ENCODE peak calls at places on chromosomes 5 and 9, in nine cellular contexts. One of them, this sample, is unnamed.

GRCh38 chr5:96633820-96634219 is 28.4 kb upstream of the CAST start:
- DNase-seq in activated CD4-positive, alpha-beta T cell treated with anti-CD3 and anti-CD28 coated beads for 24 hours: no peak
- DNase-seq in NB4: no peak
- DNase-seq in germinal center: no peak
- DNase-seq in left ventricle myocardium inferior: no peak
- DNase-seq in foreskin fibroblast: peak
- DNase-seq in SJSA1: peak
- DNase-seq in AG20443: peak
- DNase-seq in MCF 10A: peak
- DNase-seq in this sample: no peak

GRCh38 chr5:77900691-77901090 is 124.6 kb upstream of the TBCA start:
- DNase-seq in activated CD4-positive, alpha-beta T cell treated with anti-CD3 and anti-CD28 coated beads for 24 hours: no peak
- DNase-seq in NB4: no peak
- DNase-seq in germinal center: no peak
- DNase-seq in left ventricle myocardium inferior: no peak
- DNase-seq in foreskin fibroblast: no peak
- DNase-seq in SJSA1: no peak
- DNase-seq in AG20443: no peak
- DNase-seq in MCF 10A: no peak
- DNase-seq in this sample: no peak

GRCh38 chr9:69380811-69381210 is 55.8 kb downstream of the ENTREP1 start:
- DNase-seq in activated CD4-positive, alpha-beta T cell treated with anti-CD3 and anti-CD28 coated beads for 24 hours: no peak
- DNase-seq in NB4: no peak
- DNase-seq in germinal center: no peak
- DNase-seq in left ventricle myocardium inferior: no peak
- DNase-seq in foreskin fibroblast: peak
- DNase-seq in SJSA1: no peak
- DNase-seq in AG20443: no peak
- DNase-seq in MCF 10A: no peak
- DNase-seq in this sample: no peak

GRCh38 chr5:127101533-127101932 is 28.2 kb upstream of the C5orf63 start:
- DNase-seq in activated CD4-positive, alpha-beta T cell treated with anti-CD3 and anti-CD28 coated beads for 24 hours: no peak
- DNase-seq in NB4: no peak
- DNase-seq in germinal center: no peak
- DNase-seq in left ventricle myocardium inferior: no peak
- DNase-seq in foreskin fibroblast: no peak
- DNase-seq in SJSA1: no peak
- DNase-seq in AG20443: no peak
- DNase-seq in MCF 10A: no peak
- DNase-seq in this sample: no peak

GRCh38 chr5:127206320-127207113 is 84.1 kb upstream of the MEGF10 start:
- DNase-seq in activated CD4-positive, alpha-beta T cell treated with anti-CD3 and anti-CD28 coated beads for 24 hours: no peak
- DNase-seq in NB4: peak
- DNase-seq in germinal center: no peak
- DNase-seq in left ventricle myocardium inferior: no peak
- DNase-seq in foreskin fibroblast: peak
- DNase-seq in SJSA1: peak
- DNase-seq in AG20443: peak
- DNase-seq in MCF 10A: peak
- DNase-seq in this sample: peak

GRCh38 chr9:130426883-130427282 is 17.9 kb upstream of the ASS1 start:
- DNase-seq in activated CD4-positive, alpha-beta T cell treated with anti-CD3 and anti-CD28 coated beads for 24 hours: no peak
- DNase-seq in NB4: peak
- DNase-seq in germinal center: no peak
- DNase-seq in left ventricle myocardium inferior: no peak
- DNase-seq in foreskin fibroblast: peak
- DNase-seq in SJSA1: peak
- DNase-seq in AG20443: peak
- DNase-seq in MCF 10A: peak
- DNase-seq in this sample: peak

GRCh38 chr5:43104102-43104501 is 16.6 kb upstream of the ZNF131 start:
- DNase-seq in activated CD4-positive, alpha-beta T cell treated with anti-CD3 and anti-CD28 coated beads for 24 hours: no peak
- DNase-seq in NB4: peak
- DNase-seq in germinal center: no peak
- DNase-seq in left ventricle myocardium inferior: no peak
- DNase-seq in foreskin fibroblast: no peak
- DNase-seq in SJSA1: no peak
- DNase-seq in AG20443: no peak
- DNase-seq in MCF 10A: no peak
- DNase-seq in this sample: no peak

GRCh38 chr5:173984218-173984617 is 4.8 kb upstream of the C5orf47 start:
- DNase-seq in activated CD4-positive, alpha-beta T cell treated with anti-CD3 and anti-CD28 coated beads for 24 hours: no peak
- DNase-seq in NB4: peak
- DNase-seq in germinal center: no peak
- DNase-seq in left ventricle myocardium inferior: no peak
- DNase-seq in foreskin fibroblast: peak
- DNase-seq in SJSA1: no peak
- DNase-seq in AG20443: no peak
- DNase-seq in MCF 10A: peak
- DNase-seq in this sample: no peak

GRCh38 chr9:114499528-114499927 is 5.7 kb downstream of the WHRN start:
- DNase-seq in activated CD4-positive, alpha-beta T cell treated with anti-CD3 and anti-CD28 coated beads for 24 hours: no peak
- DNase-seq in NB4: no peak
- DNase-seq in germinal center: no peak
- DNase-seq in left ventricle myocardium inferior: no peak
- DNase-seq in foreskin fibroblast: no peak
- DNase-seq in SJSA1: no peak
- DNase-seq in AG20443: no peak
- DNase-seq in MCF 10A: no peak
- DNase-seq in this sample: no peak

GRCh38 chr5:31049461-31049860 is 144.0 kb upstream of the CDH6 start:
- DNase-seq in activated CD4-positive, alpha-beta T cell treated with anti-CD3 and anti-CD28 coated beads for 24 hours: no peak
- DNase-seq in NB4: no peak
- DNase-seq in germinal center: no peak
- DNase-seq in left ventricle myocardium inferior: no peak
- DNase-seq in foreskin fibroblast: no peak
- DNase-seq in SJSA1: no peak
- DNase-seq in AG20443: no peak
- DNase-seq in MCF 10A: no peak
- DNase-seq in this sample: no peak

GRCh38 chr9:124471761-124472160 is 21.5 kb downstream of the ADGRD2 start:
- DNase-seq in activated CD4-positive, alpha-beta T cell treated with anti-CD3 and anti-CD28 coated beads for 24 hours: no peak
- DNase-seq in NB4: no peak
- DNase-seq in germinal center: no peak
- DNase-seq in left ventricle myocardium inferior: no peak
- DNase-seq in foreskin fibroblast: no peak
- DNase-seq in SJSA1: no peak
- DNase-seq in AG20443: no peak
- DNase-seq in MCF 10A: no peak
- DNase-seq in this sample: no peak

This sample was measured in GM04503.